ENCODE peak calls at places on chromosomes 13 and 19, in five cellular contexts. One of them, this sample, is unnamed. For H3K27me3, the result is how much of the 10 kb centered on the place peaks cover.

GRCh38 chr13:32427852-32428580 is at the start of gene N4BP2L1:
- DNase-seq in GM23338: peak
- DNase-seq in stomach: peak
- DNase-seq in AG04450: no peak
- DNase-seq in prostate gland: peak
- DNase-seq in this sample: peak

GRCh38 chr13:46402178-46402577 is 15.1 kb upstream of the RUBCNL start:
- DNase-seq in GM23338: no peak
- DNase-seq in stomach: no peak
- DNase-seq in AG04450: no peak
- DNase-seq in prostate gland: no peak
- DNase-seq in this sample: no peak

GRCh38 chr19:39257227-39257626 is 8.6 kb upstream of the IFNL4 start:
- DNase-seq in GM23338: no peak
- DNase-seq in stomach: no peak
- DNase-seq in AG04450: no peak
- DNase-seq in prostate gland: no peak
- DNase-seq in this sample: no peak

GRCh38 chr19:41531438-41532311 is 44.3 kb upstream of the CEACAM21 start:
- DNase-seq in GM23338: no peak
- DNase-seq in stomach: peak
- DNase-seq in AG04450: no peak
- DNase-seq in prostate gland: peak
- DNase-seq in this sample: peak

GRCh38 chr13:44768233-44768632 is 192.1 kb upstream of the TSC22D1 start:
- DNase-seq in GM23338: no peak
- DNase-seq in stomach: no peak
- DNase-seq in AG04450: no peak
- DNase-seq in prostate gland: no peak
- DNase-seq in this sample: no peak

GRCh38 chr13:106348032-106348431 is 187.4 kb downstream of the EFNB2 start:
- DNase-seq in GM23338: peak
- DNase-seq in stomach: no peak
- DNase-seq in AG04450: no peak
- DNase-seq in prostate gland: no peak
- DNase-seq in this sample: no peak

GRCh38 chr19:16368385-16369305 is 44.0 kb downstream of the KLF2 start:
- DNase-seq in GM23338: no peak
- DNase-seq in stomach: no peak
- DNase-seq in AG04450: no peak
- DNase-seq in prostate gland: no peak
- DNase-seq in this sample: no peak

GRCh38 chr13:72290962-72291681 is 424.1 kb upstream of the DACH1 start:
- DNase-seq in GM23338: peak
- DNase-seq in stomach: no peak
- DNase-seq in AG04450: no peak
- DNase-seq in prostate gland: no peak
- DNase-seq in this sample: no peak

GRCh38 chr13:73428137-73428536 is 369.3 kb downstream of the KLF5 start:
- DNase-seq in GM23338: no peak
- DNase-seq in stomach: no peak
- DNase-seq in AG04450: peak
- DNase-seq in prostate gland: no peak
- DNase-seq in this sample: peak

GRCh38 chr19:35122687-35123551 is 7.3 kb downstream of the FXYD3 start:
- DNase-seq in GM23338: no peak
- DNase-seq in stomach: no peak
- DNase-seq in AG04450: no peak
- DNase-seq in prostate gland: no peak
- DNase-seq in this sample: no peak

GRCh38 chr13:66224644-66225043 is 1005.5 kb downstream of the PCDH9 start:
- DNase-seq in GM23338: peak
- DNase-seq in stomach: no peak
- DNase-seq in AG04450: no peak
- DNase-seq in prostate gland: no peak
- DNase-seq in this sample: no peak

GRCh38 chr19:47779524-47780214 is 1.2 kb downstream of the SELENOW start:
- DNase-seq in GM23338: no peak
- DNase-seq in stomach: peak
- DNase-seq in AG04450: no peak
- DNase-seq in prostate gland: peak
- DNase-seq in this sample: peak

GRCh38 chr13:85543144-85543543 is 256.1 kb downstream of the SLITRK6 start:
- DNase-seq in GM23338: no peak
- DNase-seq in stomach: no peak
- DNase-seq in AG04450: no peak
- DNase-seq in prostate gland: no peak
- DNase-seq in this sample: no peak

GRCh38 chr19:45001087-45001739 is at the start of gene RELB:
- DNase-seq in GM23338: peak
- DNase-seq in stomach: peak
- DNase-seq in AG04450: peak
- DNase-seq in prostate gland: peak
- DNase-seq in this sample: peak

GRCh38 chr19:56071151-56071550 is 49.9 kb downstream of the ZNF787 start:
- DNase-seq in GM23338: peak
- DNase-seq in stomach: no peak
- DNase-seq in AG04450: no peak
- DNase-seq in prostate gland: no peak
- DNase-seq in this sample: no peak

GRCh38 chr13:97112451-97113152 is 109.5 kb upstream of the MBNL2 start:
- DNase-seq in GM23338: no peak
- DNase-seq in stomach: no peak
- DNase-seq in AG04450: no peak
- DNase-seq in prostate gland: no peak
- DNase-seq in this sample: no peak

GRCh38 chr19:4910594-4911273 is 1.4 kb downstream of the UHRF1 start:
- DNase-seq in GM23338: no peak
- DNase-seq in stomach: no peak
- DNase-seq in AG04450: no peak
- DNase-seq in prostate gland: no peak
- DNase-seq in this sample: peak

GRCh38 chr13:85314686-85315085 is 484.5 kb downstream of the SLITRK6 start:
- DNase-seq in GM23338: no peak
- DNase-seq in stomach: no peak
- DNase-seq in AG04450: no peak
- DNase-seq in prostate gland: no peak
- DNase-seq in this sample: no peak

GRCh38 chr13:74026753-74027152 is 107.5 kb downstream of the KLF12 start:
- DNase-seq in GM23338: peak
- DNase-seq in stomach: peak
- DNase-seq in AG04450: no peak
- DNase-seq in prostate gland: no peak
- DNase-seq in this sample: peak

GRCh38 chr13:104592127-104592526 is 1525.9 kb upstream of the SLC10A2 start:
- DNase-seq in GM23338: no peak
- DNase-seq in stomach: no peak
- DNase-seq in AG04450: peak
- DNase-seq in prostate gland: no peak
- DNase-seq in this sample: no peak

DNA sequence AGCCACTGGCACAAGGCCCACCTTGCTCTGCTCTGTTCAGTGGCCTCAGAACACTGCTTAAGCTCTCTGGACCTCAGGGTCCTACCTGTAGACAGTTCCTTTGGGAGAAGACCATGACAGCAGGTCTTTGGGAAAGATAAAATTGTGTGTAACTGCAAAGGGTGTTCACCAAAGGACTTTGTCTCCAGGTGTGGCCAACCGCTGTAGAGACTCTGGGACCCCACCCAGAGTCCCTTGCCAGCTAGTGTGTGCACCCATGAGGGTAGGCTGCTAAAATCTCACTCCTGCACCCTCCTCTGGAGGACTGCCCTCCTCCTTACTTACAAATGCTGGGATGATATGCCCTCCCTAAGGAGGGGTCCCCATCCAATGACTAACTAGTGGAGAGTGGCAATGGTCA is 211.2 kb downstream of the TSHZ3 start:
- DNase-seq in GM23338: no peak
- DNase-seq in stomach: no peak
- DNase-seq in AG04450: no peak
- DNase-seq in prostate gland: no peak
- DNase-seq in this sample: no peak
- H3K27me3 ChIP-seq in GM23338: under half
- H3K27me3 ChIP-seq in stomach: under half
- H3K27me3 ChIP-seq in AG04450: under half
- H3K27me3 ChIP-seq in prostate gland: under half
- H3K27me3 ChIP-seq in this sample: under half

DNA sequence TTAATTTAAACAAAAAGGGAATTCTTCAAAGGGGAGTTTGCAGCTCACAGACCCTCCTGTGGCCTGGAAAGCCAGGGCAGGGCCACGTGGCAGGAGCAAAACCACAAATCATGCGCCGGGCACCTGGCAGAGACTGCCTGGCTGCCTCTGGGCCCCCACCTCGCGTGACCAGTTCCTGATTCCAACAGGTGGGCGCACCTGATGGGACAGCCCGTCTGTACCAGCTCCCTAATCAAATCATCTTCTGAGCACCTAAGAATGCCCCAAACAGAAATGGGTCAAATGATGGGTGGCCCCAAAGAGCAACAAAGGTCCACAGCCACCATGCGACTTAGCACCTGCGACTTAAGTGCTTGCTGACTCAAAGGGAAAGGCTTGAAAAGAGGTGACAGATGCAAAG is 9.2 kb downstream of the TMTC4 start:
- DNase-seq in GM23338: no peak
- DNase-seq in stomach: no peak
- DNase-seq in AG04450: no peak
- DNase-seq in prostate gland: no peak
- DNase-seq in this sample: no peak
- H3K4me3 ChIP-seq in GM23338: no peak
- H3K4me3 ChIP-seq in stomach: no peak
- H3K4me3 ChIP-seq in AG04450: no peak
- H3K4me3 ChIP-seq in prostate gland: no peak
- H3K4me3 ChIP-seq in this sample: no peak

DNA sequence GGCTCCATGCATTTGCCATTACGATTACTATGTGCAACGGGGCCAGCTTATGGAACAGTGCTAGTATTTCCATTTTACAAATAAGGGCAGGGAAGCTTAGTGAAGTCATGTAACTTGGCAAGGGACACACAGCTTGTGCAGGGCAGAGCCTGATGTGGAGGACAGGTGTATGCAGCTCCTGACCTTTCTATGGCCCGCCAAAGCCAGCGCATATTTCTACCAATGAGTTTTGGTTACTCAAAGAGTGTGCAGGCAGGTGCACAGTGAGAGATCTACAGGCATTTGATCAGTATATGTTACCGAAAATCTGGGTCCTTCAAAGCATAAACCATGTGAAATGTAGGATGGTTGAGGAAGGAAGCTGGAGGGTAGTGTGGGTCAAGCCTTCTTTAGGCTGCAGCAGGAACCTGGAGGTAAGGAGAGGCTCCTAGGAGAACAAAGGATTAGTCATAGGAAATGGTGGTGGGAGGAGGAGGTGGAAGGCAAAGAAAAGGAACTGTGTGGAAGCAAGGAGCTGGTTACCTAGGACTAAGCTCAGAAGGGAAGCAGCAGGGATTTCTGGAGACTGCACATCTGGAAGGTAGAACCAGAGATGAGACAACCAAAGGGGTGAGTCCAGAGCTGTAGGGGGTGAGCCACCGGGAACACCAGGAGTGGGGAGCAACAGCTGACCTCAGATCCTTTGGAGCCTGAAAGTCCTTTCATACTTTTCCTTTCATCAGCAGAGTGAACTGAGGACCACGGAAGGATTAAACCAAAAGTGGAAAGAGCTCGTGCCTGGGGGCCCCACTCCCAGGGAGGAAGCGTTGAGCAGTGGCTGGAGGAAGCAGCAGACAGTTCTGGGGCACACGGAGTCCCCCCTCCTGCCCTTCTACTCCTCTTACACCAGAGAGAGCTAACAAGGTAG is 4.2 kb upstream of the PDX1 start:
- DNase-seq in GM23338: peak
- DNase-seq in stomach: no peak
- DNase-seq in AG04450: no peak
- DNase-seq in prostate gland: no peak
- DNase-seq in this sample: no peak
- H3K27me3 ChIP-seq in GM23338: half or more
- H3K27me3 ChIP-seq in stomach: half or more
- H3K27me3 ChIP-seq in AG04450: under half
- H3K27me3 ChIP-seq in prostate gland: under half
- H3K27me3 ChIP-seq in this sample: under half

DNA sequence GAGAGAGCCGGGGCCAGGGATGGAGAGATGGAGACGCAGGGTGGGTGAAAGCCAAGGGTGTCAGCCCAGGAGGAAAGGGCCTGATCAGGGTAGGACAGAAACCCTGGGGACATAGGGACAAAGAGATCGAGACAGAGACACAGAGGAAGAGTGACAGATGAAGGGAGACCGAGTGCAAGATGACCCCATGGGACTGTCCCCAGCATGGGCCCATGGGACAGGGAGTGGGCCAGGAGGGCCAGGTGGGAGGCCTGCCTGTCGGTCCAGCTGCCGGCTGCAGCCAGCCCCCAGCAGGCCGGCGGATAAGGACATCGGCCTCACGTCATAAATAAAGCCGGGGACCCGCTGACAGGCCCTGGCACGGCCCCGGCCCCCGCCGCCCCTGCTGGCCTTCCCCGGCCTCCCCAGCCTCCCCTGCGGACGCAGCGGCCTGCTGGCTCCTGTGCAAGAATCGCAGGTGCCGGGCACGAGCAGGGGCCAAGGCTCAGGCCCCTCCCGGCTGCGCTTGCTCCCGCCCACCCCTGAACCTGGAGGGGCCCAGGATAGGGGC is 6.3 kb downstream of the REX1BD start:
- DNase-seq in GM23338: no peak
- DNase-seq in stomach: no peak
- DNase-seq in AG04450: no peak
- DNase-seq in prostate gland: no peak
- DNase-seq in this sample: no peak
- H3K4me3 ChIP-seq in GM23338: peak
- H3K4me3 ChIP-seq in stomach: peak
- H3K4me3 ChIP-seq in AG04450: peak
- H3K4me3 ChIP-seq in prostate gland: peak
- H3K4me3 ChIP-seq in this sample: peak

This sample was measured in small intestine.